ENCODE peak calls at places on chromosomes 16 and 17, in nine cellular contexts. T is IMR-90, N is upper lobe of left lung, F is H1, L is lower leg skin, W is adrenal gland, R is suprapubic skin, C is heart left ventricle, U is A549. K is an unnamed sample.

GRCh38 chr16:3106205-3106928 is 6.0 kb upstream of the ZNF205 start:
- DNase-seq in C (peak; percentile 94), F (no peak), W (peak; percentile 94), U (peak; percentile 95), N (peak; percentile 95), R (peak; percentile 89), L (peak; percentile 86), T (peak; percentile 89), K (peak; percentile 95)

GRCh38 chr16:82360024-82360783 is 190.2 kb upstream of the MPHOSPH6 start:
- DNase-seq in N (no peak), R (no peak), T (no peak), U (no peak), C (no peak), L (no peak), F (no peak), W (no peak), K (no peak)

GRCh38 chr16:89096768-89097527 is 3.3 kb downstream of the ACSF3 start:
- DNase-seq in F (no peak), C (no peak), U (no peak), L (no peak), T (peak; percentile 12), R (no peak), W (no peak), N (no peak), K (no peak)

GRCh38 chr16:11092788-11093577 is 148.6 kb downstream of the CLEC16A start:
- DNase-seq in F (no peak), W (no peak), L (no peak), U (no peak), N (no peak), T (no peak), R (no peak), C (no peak), K (no peak)

GRCh38 chr16:57619606-57620315 is 8.7 kb upstream of the ADGRG1 start:
- DNase-seq in F (no peak), C (peak; percentile 46), W (peak; percentile 14), T (no peak), L (no peak), R (peak; percentile 86), N (peak; percentile 72), U (no peak), K (no peak)

GRCh38 chr16:80656731-80657150 is 115.9 kb downstream of the DYNLRB2 start:
- DNase-seq in F (no peak), T (no peak), W (no peak), L (no peak), C (no peak), R (no peak), N (no peak), U (no peak), K (no peak)

GRCh38 chr17:6177941-6178694 is 107.9 kb downstream of the WSCD1 start:
- DNase-seq in U (no peak), L (no peak), T (no peak), W (no peak), R (no peak), F (no peak), N (no peak), C (no peak), K (no peak)

GRCh38 chr16:72066747-72067146 is 3.7 kb downstream of the HPR start:
- DNase-seq in N (no peak), F (no peak), C (no peak), U (peak; percentile 53), T (peak; percentile 64), R (no peak), W (peak; percentile 38), L (no peak), K (peak; percentile 35)

GRCh38 chr17:9932481-9932880 is 27.4 kb upstream of the RCVRN start:
- DNase-seq in F (no peak), C (no peak), T (peak; percentile 57), R (no peak), L (no peak), N (no peak), W (no peak), U (peak; percentile 26), K (no peak)

GRCh38 chr17:1649844-1650409 is at the start of gene RILP:
- DNase-seq in U (peak; percentile 74), L (peak; percentile 73), T (no peak), F (no peak), N (peak; percentile 95), W (peak; percentile 93), C (peak; percentile 90), R (no peak), K (peak; percentile 86)

GRCh38 chr17:1649116-1649843 is 386 bp downstream of the RILP start:
- DNase-seq in N (peak; percentile 83), F (no peak), C (peak; percentile 92), L (peak; percentile 78), W (peak; percentile 92), T (peak; percentile 88), U (peak; percentile 82), R (peak; percentile 96), K (peak; percentile 91)

GRCh38 chr17:1650731-1651558 is 1.3 kb upstream of the RILP start:
- DNase-seq in T (no peak), U (no peak), F (no peak), W (no peak), C (peak; percentile 46), N (no peak), R (no peak), L (no peak), K (no peak)

GRCh38 chr17:1653735-1654134 is 4.1 kb upstream of the RILP start:
- DNase-seq in T (no peak), F (no peak), N (no peak), U (no peak), L (no peak), W (no peak), C (peak; percentile 26), R (no peak), K (no peak)

GRCh38 chr17:1651559-1651844 is 1.8 kb upstream of the RILP start:
- DNase-seq in T (no peak), F (no peak), W (no peak), L (no peak), R (no peak), C (peak; percentile 25), U (no peak), N (no peak), K (no peak)
- TF ChIP-seq POLR2A in T (no peak), F (no peak), W (no peak), L (no peak), R (no peak), C (no peak), U (no peak), N (no peak), K (no peak)

GRCh38 chr17:74295625-74296547 is 21.9 kb downstream of the DNAI2 start:
- DNase-seq in N (no peak), R (no peak), F (no peak), T (no peak), U (no peak), C (peak; percentile 1), W (peak; percentile 71), L (no peak), K (no peak)
- TF ChIP-seq POLR2A in N (no peak), R (no peak), F (no peak), T (no peak), U (no peak), C (no peak), W (peak; percentile 71), L (no peak), K (no peak)

DNA sequence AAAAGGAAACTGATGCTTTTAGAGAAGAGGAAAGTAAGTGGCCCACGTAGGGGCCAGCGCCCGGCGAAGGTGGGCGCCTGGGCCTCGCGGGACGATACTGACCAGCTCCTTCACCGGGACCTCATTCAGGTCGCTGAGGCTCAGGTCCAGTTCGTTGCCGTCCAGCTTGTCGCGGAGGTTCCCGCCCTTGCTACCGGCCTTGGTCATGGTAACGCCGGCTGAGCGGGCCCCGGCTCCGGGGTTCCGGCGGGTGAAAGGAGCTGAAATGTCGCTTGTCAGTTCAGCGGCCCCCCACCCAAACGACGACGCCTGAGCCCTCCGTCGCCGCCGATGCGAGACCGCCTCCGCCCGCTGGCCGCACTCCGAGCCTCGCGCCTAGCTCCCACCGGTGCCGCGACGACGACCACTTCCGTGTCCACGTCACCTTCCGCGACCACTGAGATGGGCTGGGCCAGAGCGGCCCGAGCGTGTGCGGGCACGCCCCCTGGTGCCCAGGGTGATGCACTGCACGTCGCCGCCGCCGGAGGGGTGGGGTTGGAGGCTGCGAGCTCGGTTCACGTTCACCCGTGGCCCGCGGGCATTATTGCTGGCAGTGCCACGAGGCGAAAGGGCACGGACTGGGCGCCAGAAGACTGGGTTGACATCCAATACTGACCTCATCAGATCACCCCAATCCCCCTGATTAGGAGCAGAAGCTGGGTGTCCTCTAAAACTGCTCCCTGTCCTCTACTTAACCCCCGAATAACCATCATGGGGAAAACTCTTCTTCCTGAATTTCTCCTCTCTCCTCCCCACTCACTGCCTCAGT is at the start of gene LRRC59:
- DNase-seq in C (peak; percentile 96), W (peak; percentile 92), R (peak; percentile 93), F (peak; percentile 23), L (peak; percentile 84), N (peak; percentile 94), U (peak; percentile 91), T (peak; percentile 82), K (peak; percentile 92)
- TF ChIP-seq POLR2A in C (no peak), W (peak; percentile 79), R (peak; percentile 31), F (peak; percentile 89), L (no peak), N (no peak), U (peak; percentile 91), T (peak; percentile 95), K (peak; percentile 95)

GRCh38 chr17:1715803-1716075 is 5.6 kb upstream of the TLCD2 start:
- DNase-seq in R (no peak), F (no peak), U (no peak), N (no peak), W (no peak), T (no peak), L (no peak), C (no peak), K (no peak)

GRCh38 chr17:1718362-1719165 is 5.9 kb upstream of the WDR81 start:
- DNase-seq in C (no peak), F (no peak), L (no peak), R (no peak), N (peak; percentile 21), W (peak; percentile 28), U (no peak), T (no peak), K (no peak)

GRCh38 chr17:1716076-1716911 is 6.1 kb upstream of the TLCD2 start:
- DNase-seq in W (peak; percentile 100), R (peak; percentile 100), L (peak; percentile 100), U (peak; percentile 100), C (peak; percentile 100), N (peak; percentile 100), T (peak; percentile 100), F (peak; percentile 100), K (peak; percentile 96)

GRCh38 chr17:1714980-1715802 is 5.0 kb upstream of the TLCD2 start:
- DNase-seq in L (peak; percentile 87), F (no peak), C (peak; percentile 93), R (peak; percentile 95), W (peak; percentile 95), U (peak; percentile 90), N (peak; percentile 92), T (peak; percentile 88), K (peak; percentile 82)

GRCh38 chr17:1716912-1717695 is 6.9 kb upstream of the TLCD2 start:
- DNase-seq in L (peak; percentile 95), R (peak; percentile 96), U (peak; percentile 100), T (peak; percentile 99), F (peak; percentile 95), N (peak; percentile 95), W (peak; percentile 98), C (peak; percentile 87), K (peak; percentile 97)
- TF ChIP-seq POLR2A in L (no peak), R (no peak), U (peak; percentile 69), T (peak; percentile 70), F (peak; percentile 77), N (no peak), W (peak; percentile 81), C (peak; percentile 37), K (peak; percentile 24)